ENCODE peak calls at places on chromosomes 5 and 9, in seven cellular contexts. W is NB4, O is heart left ventricle, F is transverse colon, K is foreskin fibroblast, V is pancreas, H is natural killer cell. J is an unnamed sample.

GRCh38 chr9:110133608-110134214 is 74.2 kb downstream of the C9orf152 start:
- DNase-seq in H (no peak), O (no peak), W (no peak), K (peak), F (no peak), V (no peak), J (no peak)

GRCh38 chr5:105428461-105429129 is 1866.0 kb upstream of the NUDT12 start:
- DNase-seq in H (no peak), W (no peak), V (no peak), F (no peak), K (no peak), O (no peak), J (no peak)

GRCh38 chr9:129176786-129177442 is 1.1 kb downstream of the IER5L start:
- DNase-seq in H (peak), K (peak), O (peak), W (peak), V (peak), F (no peak), J (peak)

GRCh38 chr9:99336005-99336404 is 113.9 kb downstream of the SEC61B start:
- DNase-seq in F (no peak), H (no peak), O (no peak), K (no peak), W (no peak), V (no peak), J (no peak)

GRCh38 chr5:1487079-1487764 is 36.5 kb downstream of the LPCAT1 start:
- DNase-seq in V (no peak), W (no peak), K (no peak), F (no peak), O (no peak), H (no peak), J (no peak)

GRCh38 chr5:407051-407450 is 35.9 kb upstream of the EXOC3 start:
- DNase-seq in O (no peak), H (no peak), V (no peak), F (no peak), K (no peak), W (peak), J (no peak)

GRCh38 chr5:53059281-53059680 is 50.3 kb downstream of the MOCS2 start:
- DNase-seq in O (no peak), H (no peak), W (peak), K (peak), V (no peak), F (no peak), J (no peak)

GRCh38 chr9:130215341-130216119 is 43.3 kb downstream of the NCS1 start:
- DNase-seq in H (no peak), F (no peak), W (peak), O (peak), K (peak), V (no peak), J (no peak)

GRCh38 chr5:149697001-149697400 is 33.1 kb upstream of the PPARGC1B start:
- DNase-seq in O (no peak), H (no peak), F (no peak), W (no peak), V (no peak), K (peak), J (no peak)

GRCh38 chr9:123337971-123338370 is 18.0 kb upstream of the CRB2 start:
- DNase-seq in V (no peak), K (no peak), H (no peak), F (no peak), W (peak), O (no peak), J (no peak)

GRCh38 chr5:107665036-107665435 is 5.7 kb downstream of the EFNA5 start:
- DNase-seq in K (no peak), V (no peak), O (no peak), W (no peak), F (no peak), H (no peak), J (no peak)

GRCh38 chr9:120366646-120367019 is 213.3 kb downstream of the CDK5RAP2 start:
- DNase-seq in F (no peak), V (no peak), K (peak), H (no peak), O (no peak), W (no peak), J (no peak)

GRCh38 chr9:119164716-119165115 is 204.5 kb downstream of the BRINP1 start:
- DNase-seq in K (no peak), V (no peak), F (no peak), W (no peak), H (no peak), O (no peak), J (no peak)

GRCh38 chr5:91135475-91136248 is 247.5 kb downstream of the ARRDC3 start:
- DNase-seq in H (no peak), F (no peak), K (no peak), O (no peak), V (no peak), W (no peak), J (no peak)

GRCh38 chr5:131647078-131647769 is 12.2 kb upstream of the RAPGEF6 start:
- DNase-seq in W (no peak), K (no peak), V (no peak), F (no peak), H (no peak), O (no peak), J (no peak)

GRCh38 chr5:73376618-73377170 is 71.9 kb downstream of the FOXD1 start:
- DNase-seq in V (no peak), O (no peak), K (peak), H (no peak), W (no peak), F (no peak), J (no peak)

GRCh38 chr9:72600671-72601070 is 79.3 kb downstream of the TMC1 start:
- DNase-seq in H (no peak), O (no peak), K (no peak), F (no peak), W (no peak), V (no peak), J (no peak)

GRCh38 chr5:2007437-2007905 is 124.7 kb upstream of the IRX4 start:
- DNase-seq in F (no peak), K (no peak), W (no peak), H (no peak), V (no peak), O (no peak), J (no peak)

GRCh38 chr5:96062836-96063235 is 101.2 kb upstream of the ELL2 start:
- DNase-seq in H (no peak), K (no peak), W (no peak), V (no peak), O (no peak), F (no peak), J (no peak)

GRCh38 chr5:96434201-96434645 is 1.2 kb upstream of the PCSK1 start:
- DNase-seq in H (no peak), F (peak), W (peak), V (peak), K (peak), O (peak), J (peak)

GRCh38 chr5:159183247-159183646 is 26.1 kb downstream of the RNF145 start:
- DNase-seq in K (no peak), F (no peak), W (no peak), O (no peak), H (no peak), V (no peak), J (no peak)

GRCh38 chr5:98631311-98632054 is 142.0 kb upstream of the RGMB start:
- DNase-seq in V (no peak), O (no peak), K (peak), W (no peak), H (no peak), F (no peak), J (no peak)

GRCh38 chr9:90919883-90920282 is 118.3 kb downstream of the SYK start:
- DNase-seq in O (no peak), V (no peak), W (no peak), F (no peak), K (no peak), H (no peak), J (no peak)

GRCh38 chr5:149445739-149446369 is 66.8 kb upstream of the IL17B start:
- DNase-seq in V (no peak), F (no peak), H (no peak), K (peak), O (no peak), W (peak), J (no peak)

GRCh38 chr5:168266016-168266415 is 25.4 kb upstream of the WWC1 start:
- DNase-seq in H (no peak), W (no peak), O (no peak), K (no peak), F (no peak), V (no peak), J (no peak)

GRCh38 chr9:37026085-37026935 is 7.8 kb downstream of the PAX5 start:
- DNase-seq in W (no peak), O (no peak), H (no peak), V (peak), F (no peak), K (peak), J (peak)

GRCh38 chr5:111735829-111736228 is 21.2 kb downstream of the NREP start:
- DNase-seq in K (peak), F (peak), H (no peak), W (peak), V (no peak), O (no peak), J (no peak)

DNA sequence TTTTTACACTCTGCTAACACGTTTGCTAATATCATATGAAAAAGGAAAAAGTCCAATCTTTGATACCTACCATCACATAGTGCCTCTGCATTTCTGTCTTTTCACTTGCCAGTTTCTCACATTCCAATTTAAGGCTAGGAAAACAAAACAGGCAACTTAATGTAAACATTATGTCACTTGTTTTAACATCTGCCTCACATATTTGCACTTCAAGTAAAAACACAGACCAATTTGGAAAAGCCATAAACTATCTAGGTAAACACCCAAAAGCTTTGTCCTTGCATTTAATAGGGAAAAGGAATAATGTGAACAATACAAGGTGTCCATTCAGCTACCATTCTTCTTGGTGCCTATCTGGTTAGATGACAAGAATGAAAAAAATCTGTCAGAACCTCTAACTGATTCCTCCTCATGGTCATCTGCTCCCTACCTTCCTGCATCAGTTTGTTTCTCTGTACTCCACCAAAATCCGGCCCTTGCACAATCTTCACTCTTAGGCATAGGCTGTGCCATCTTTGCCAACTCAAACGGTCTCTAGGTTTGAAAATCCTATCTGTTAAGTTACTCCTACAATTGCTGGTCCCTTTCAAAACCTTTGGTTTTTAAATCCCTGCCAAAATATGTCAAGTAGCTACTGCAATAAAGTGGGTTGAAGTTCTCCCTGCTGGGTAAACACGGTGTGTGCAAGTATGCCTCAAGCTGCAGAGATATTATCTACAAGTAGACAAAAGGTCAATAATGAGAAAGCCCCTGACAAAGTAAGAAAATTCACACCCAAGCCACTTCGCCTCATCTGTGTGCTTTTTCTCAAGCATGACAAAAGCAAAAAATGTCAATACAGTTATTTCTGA is 3.4 kb downstream of the TLE1 start:
- DNase-seq in O (no peak), V (no peak), W (no peak), F (no peak), K (peak), H (no peak), J (no peak)
- TF ChIP-seq CTCF in O (no peak), V (no peak), W (no peak), F (peak), K (no peak), H (no peak), J (no peak)

GRCh38 chr5:15290953-15291352 is 209.0 kb upstream of the FBXL7 start:
- DNase-seq in V (no peak), W (peak), O (no peak), H (no peak), K (no peak), F (no peak), J (no peak)
- TF ChIP-seq CTCF in V (no peak), W (peak), O (peak), H (no peak), K (no peak), F (no peak), J (no peak)

GRCh38 chr5:136689563-136689962 is 324.2 kb upstream of the TRPC7 start:
- DNase-seq in H (no peak), W (no peak), K (no peak), V (no peak), F (no peak), O (no peak), J (no peak)

GRCh38 chr5:136686192-136686872 is 321.0 kb upstream of the TRPC7 start:
- DNase-seq in O (no peak), F (no peak), K (peak), H (no peak), W (peak), V (no peak), J (no peak)
- TF ChIP-seq CTCF in O (no peak), F (peak), K (peak), H (no peak), W (peak), V (no peak), J (peak)

GRCh38 chr9:21491742-21492141 is 9.6 kb upstream of the IFNE start:
- DNase-seq in K (peak), F (no peak), W (no peak), V (no peak), H (no peak), O (no peak), J (no peak)
- TF ChIP-seq CTCF in K (peak), F (no peak), W (no peak), V (no peak), H (no peak), O (no peak), J (no peak)

GRCh38 chr9:16870606-16871357 is at the start of gene BNC2:
- DNase-seq in W (peak), H (peak), O (peak), F (peak), K (peak), V (peak), J (peak)
- TF ChIP-seq CTCF in W (peak), H (no peak), O (no peak), F (no peak), K (peak), V (no peak), J (no peak)

DNA sequence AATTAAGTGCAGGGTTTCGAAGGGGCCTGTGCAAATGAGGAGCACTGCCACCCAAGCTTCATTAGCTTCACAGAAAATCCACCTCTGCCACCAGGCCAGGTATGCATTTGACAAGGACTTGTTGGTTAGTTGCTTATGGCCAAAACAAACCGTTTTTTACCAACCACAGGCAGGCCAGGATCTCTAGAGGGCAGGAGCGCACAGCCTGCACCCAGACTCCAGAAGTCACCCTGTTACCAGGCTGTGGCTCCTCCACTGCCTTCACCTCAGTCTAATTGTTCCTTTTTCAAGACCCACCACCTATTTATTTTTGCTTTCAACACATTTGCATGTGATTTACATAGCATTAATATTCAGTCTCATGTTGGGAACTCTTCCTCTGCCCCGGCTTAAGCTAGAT is 78.3 kb upstream of the HSPA9 start:
- DNase-seq in F (no peak), W (peak), O (no peak), H (no peak), K (peak), V (no peak), J (peak)
- TF ChIP-seq CTCF in F (no peak), W (peak), O (peak), H (no peak), K (peak), V (no peak), J (no peak)

GRCh38 chr5:14405267-14405666 is 176.3 kb upstream of the OTULINL start:
- DNase-seq in O (no peak), F (no peak), W (peak), H (no peak), K (no peak), V (no peak), J (no peak)
- TF ChIP-seq CTCF in O (no peak), F (no peak), W (peak), H (no peak), K (peak), V (no peak), J (no peak)

GRCh38 chr5:142972064-142972463 is 201.9 kb downstream of the ARHGAP26 start:
- DNase-seq in W (peak), O (no peak), H (no peak), K (no peak), V (no peak), F (no peak), J (no peak)

GRCh38 chr5:142976861-142977260 is 206.7 kb downstream of the ARHGAP26 start:
- DNase-seq in O (no peak), F (no peak), W (peak), H (no peak), V (no peak), K (peak), J (no peak)

GRCh38 chr5:142974449-142974848 is 204.3 kb downstream of the ARHGAP26 start:
- DNase-seq in W (no peak), V (no peak), K (no peak), H (no peak), F (no peak), O (no peak), J (no peak)

GRCh38 chr5:142971296-142972013 is 201.3 kb downstream of the ARHGAP26 start:
- DNase-seq in F (no peak), W (no peak), K (no peak), V (no peak), O (no peak), H (no peak), J (no peak)

DNA sequence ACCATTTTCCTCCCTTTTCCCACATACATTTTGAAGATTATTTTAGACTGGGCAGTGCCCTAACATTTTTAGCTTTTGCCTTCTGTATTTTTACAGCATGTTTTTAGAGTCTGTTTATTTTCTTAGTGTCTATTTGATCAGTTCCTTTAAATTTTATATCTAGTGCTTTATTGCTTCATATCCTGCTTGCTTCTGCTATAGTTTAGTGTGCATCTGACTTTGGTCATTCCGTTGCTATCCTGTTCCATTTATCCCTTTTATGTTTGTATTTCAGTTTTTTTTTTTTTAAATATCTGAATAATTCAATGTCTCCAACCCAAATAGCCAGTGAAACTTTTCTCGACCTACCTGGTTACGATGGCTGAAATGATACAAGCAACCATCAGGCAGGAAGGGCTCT is 203.8 kb downstream of the ARHGAP26 start:
- DNase-seq in K (no peak), V (no peak), W (no peak), O (no peak), H (no peak), F (no peak), J (no peak)
- TF ChIP-seq CTCF in K (no peak), V (no peak), W (no peak), O (no peak), H (no peak), F (no peak), J (no peak)

GRCh38 chr5:9099681-9100080 is 446.2 kb downstream of the SEMA5A start:
- DNase-seq in W (no peak), H (no peak), K (no peak), O (no peak), V (no peak), F (no peak), J (no peak)
- TF ChIP-seq CTCF in W (no peak), H (no peak), K (no peak), O (no peak), V (no peak), F (no peak), J (no peak)